ENCODE peak calls at places on chromosomes 4 and X, in nine cellular contexts. N, D, Z, W, Q, L, U, Y and T are unnamed samples.

GRCh38 chr4:17561195-17561909 is 15.6 kb upstream of the LAP3 start:
- DNase-seq in U (peak), Y (peak), Q (peak), W (no peak), L (no peak), Z (no peak), N (peak), D (peak), T (no peak)

GRCh38 chr4:169668069-169668721 is 47.8 kb downstream of the CLCN3 start:
- DNase-seq in D (no peak), Q (no peak), U (no peak), N (no peak), W (no peak), L (no peak), Z (no peak), Y (no peak), T (no peak)

GRCh38 chr4:67658302-67658701 is 42.7 kb downstream of the UBA6 start:
- DNase-seq in W (no peak), U (no peak), L (no peak), Z (no peak), Y (no peak), D (no peak), Q (no peak), N (no peak), T (no peak)

GRCh38 chr4:83417566-83417965 is 38.1 kb downstream of the HELQ start:
- DNase-seq in D (no peak), W (no peak), L (no peak), Y (no peak), Z (no peak), U (no peak), Q (no peak), N (no peak), T (no peak)

GRCh38 chr4:8880851-8881250 is 9.2 kb upstream of the HMX1 start:
- DNase-seq in Z (no peak), U (no peak), L (no peak), Y (no peak), W (no peak), D (no peak), N (no peak), Q (no peak), T (no peak)

GRCh38 chr4:180333156-180333555 is 1910.0 kb upstream of the TENM3 start:
- DNase-seq in L (no peak), Q (no peak), Z (no peak), D (no peak), N (no peak), Y (peak), U (no peak), W (no peak), T (no peak)

GRCh38 chr4:40238008-40238699 is 41.3 kb downstream of the RHOH start:
- DNase-seq in N (no peak), Q (no peak), Y (no peak), Z (no peak), L (no peak), D (no peak), U (no peak), W (no peak), T (no peak)

GRCh38 chr4:74311696-74312313 is 3.5 kb downstream of the EPGN start:
- DNase-seq in D (peak), N (peak), Z (peak), L (no peak), W (peak), Q (peak), U (no peak), Y (peak), T (no peak)

GRCh38 chr4:24594887-24595286 is 10.5 kb upstream of the DHX15 start:
- DNase-seq in U (no peak), D (peak), W (no peak), Z (no peak), Q (no peak), Y (peak), L (no peak), N (no peak), T (no peak)

GRCh38 chrX:85622635-85623034 is 243.2 kb upstream of the POF1B start:
- DNase-seq in Y (no peak), W (no peak), N (no peak), U (no peak), D (no peak), Q (no peak), Z (no peak), L (no peak), T (no peak)

GRCh38 chr4:93407493-93408275 is 420.9 kb upstream of the ATOH1 start:
- DNase-seq in D (no peak), Q (no peak), Y (no peak), N (no peak), U (no peak), L (no peak), Z (no peak), W (no peak), T (no peak)

GRCh38 chr4:23232987-23233386 is 540.2 kb downstream of the GBA3 start:
- DNase-seq in Q (no peak), N (no peak), D (no peak), Z (no peak), W (no peak), L (no peak), U (no peak), Y (peak), T (no peak)

GRCh38 chrX:109472939-109473713 is 8.8 kb downstream of the GUCY2F start:
- DNase-seq in Y (peak), Q (no peak), N (peak), W (no peak), D (peak), Z (no peak), U (no peak), L (peak), T (peak)
- TF ChIP-seq CTCF in Y (peak), Q (no peak), N (peak), W (no peak), D (peak), Z (no peak), U (no peak), L (peak), T (no peak)

GRCh38 chr4:103478210-103478609 is 241.6 kb downstream of the TACR3 start:
- DNase-seq in L (no peak), W (no peak), Z (no peak), U (no peak), N (no peak), D (no peak), Q (no peak), Y (no peak), T (no peak)
- TF ChIP-seq CTCF in L (no peak), W (no peak), Z (no peak), U (no peak), N (no peak), D (no peak), Q (no peak), Y (no peak), T (no peak)

GRCh38 chr4:154349829-154350228 is 141.8 kb downstream of the DCHS2 start:
- DNase-seq in Z (no peak), W (no peak), L (no peak), D (peak), Q (no peak), Y (no peak), N (no peak), U (no peak), T (no peak)
- TF ChIP-seq CTCF in Z (no peak), W (peak), L (peak), D (peak), Q (peak), Y (peak), N (peak), U (peak), T (peak)

GRCh38 chr4:42965326-42965725 is 72.8 kb downstream of the GRXCR1 start:
- DNase-seq in Y (no peak), N (peak), D (no peak), Q (no peak), W (no peak), U (no peak), L (no peak), Z (no peak), T (no peak)
- TF ChIP-seq CTCF in Y (no peak), N (no peak), D (no peak), Q (no peak), W (no peak), U (peak), L (peak), Z (no peak), T (peak)